ENCODE peak calls at places on chromosome 6, in six cellular contexts. P is heart right ventricle, I is EL, M is GM04504, Y is cardiac fibroblast, E is tibial artery. X is an unnamed sample.

GRCh38 chr6:109925060-109925459 is 53.1 kb upstream of the GPR6 start:
- DNase-seq in P (no peak), I (peak; percentile 4), M (no peak), Y (no peak), E (no peak), X (no peak)

GRCh38 chr6:106895703-106896040 is 78.9 kb downstream of the CD24 start:
- DNase-seq in P (no peak), I (no peak), M (no peak), Y (no peak), E (no peak), X (no peak)

GRCh38 chr6:42075159-42075838 is 25.0 kb downstream of the TAF8 start:
- DNase-seq in P (peak; percentile 80), I (peak; percentile 71), M (peak; percentile 42), Y (peak; percentile 81), E (peak; percentile 79), X (peak; percentile 91)

GRCh38 chr6:142399739-142400138 is 97.9 kb downstream of the ADGRG6 start:
- DNase-seq in P (no peak), I (no peak), M (no peak), Y (no peak), E (no peak), X (no peak)

GRCh38 chr6:12129523-12129922 is 117.4 kb downstream of the HIVEP1 start:
- DNase-seq in P (no peak), I (no peak), M (no peak), Y (no peak), E (no peak), X (no peak)

GRCh38 chr6:124679392-124679791 is 282.8 kb upstream of the RNF217 start:
- DNase-seq in P (no peak), I (peak; percentile 46), M (peak; percentile 46), Y (peak; percentile 87), E (no peak), X (peak; percentile 23)

GRCh38 chr6:137353346-137353745 is 134.2 kb upstream of the IFNGR1 start:
- DNase-seq in P (no peak), I (no peak), M (no peak), Y (peak; percentile 10), E (no peak), X (no peak)

GRCh38 chr6:8392569-8392968 is 42.8 kb downstream of the SLC35B3 start:
- DNase-seq in P (no peak), I (no peak), M (no peak), Y (no peak), E (no peak), X (no peak)

GRCh38 chr6:75855047-75855446 is 106.0 kb downstream of the MYO6 start:
- DNase-seq in P (no peak), I (peak; percentile 63), M (peak; percentile 23), Y (peak; percentile 85), E (peak; percentile 41), X (peak; percentile 34)

GRCh38 chr6:36911946-36912555 is 26.3 kb downstream of the C6orf89 start:
- DNase-seq in P (no peak), I (no peak), M (no peak), Y (no peak), E (no peak), X (no peak)

GRCh38 chr6:140043357-140043756 is 668.9 kb upstream of the CITED2 start:
- DNase-seq in P (no peak), I (peak; percentile 95), M (peak; percentile 84), Y (peak; percentile 95), E (no peak), X (peak; percentile 18)

GRCh38 chr6:34360556-34360955 is 31.9 kb downstream of the NUDT3 start:
- DNase-seq in P (no peak), I (peak; percentile 55), M (no peak), Y (peak; percentile 71), E (no peak), X (peak; percentile 66)

GRCh38 chr6:19691465-19692167 is 145.6 kb upstream of the ID4 start:
- DNase-seq in P (peak; percentile 9), I (no peak), M (no peak), Y (no peak), E (peak; percentile 24), X (no peak)

GRCh38 chr6:21953831-21954801 is 342.7 kb downstream of the PRL start:
- DNase-seq in P (no peak), I (peak; percentile 69), M (peak; percentile 15), Y (peak; percentile 70), E (no peak), X (peak; percentile 85)

GRCh38 chr6:136723780-136724179 is 68.5 kb downstream of the MAP3K5 start:
- DNase-seq in P (no peak), I (no peak), M (no peak), Y (no peak), E (no peak), X (peak; percentile 19)

GRCh38 chr6:38804368-38804767 is 89.3 kb downstream of the DNAH8 start:
- DNase-seq in P (no peak), I (no peak), M (no peak), Y (no peak), E (no peak), X (no peak)

GRCh38 chr6:127119361-127120108 is 1.1 kb downstream of the RSPO3 start:
- DNase-seq in P (no peak), I (peak; percentile 36), M (no peak), Y (peak; percentile 28), E (no peak), X (peak; percentile 63)

GRCh38 chr6:44657201-44657824 is 269.8 kb downstream of the CDC5L start:
- DNase-seq in P (no peak), I (no peak), M (no peak), Y (no peak), E (no peak), X (no peak)

GRCh38 chr6:169487579-169488205 is 214.1 kb downstream of the WDR27 start:
- DNase-seq in P (no peak), I (peak; percentile 24), M (no peak), Y (peak; percentile 25), E (no peak), X (no peak)